ENCODE peak calls at places on chromosomes 13 and 19, in five cellular contexts. O, S, Z, U and B are unnamed samples.
A peak's percentile ranks its signal among the peaks of the same experiment; 100 is the strongest.

GRCh38 chr19:42693760-42694350 is 46.4 kb downstream of the PSG3 start:
- DNase-seq in S (peak; percentile 15), U (no peak), Z (no peak), O (no peak), B (no peak)

GRCh38 chr13:30743319-30744055 is 8.1 kb downstream of the ALOX5AP start:
- DNase-seq in Z (no peak), U (no peak), S (no peak), O (no peak), B (no peak)

GRCh38 chr13:48562296-48563066 is 29.6 kb upstream of the RCBTB2 start:
- DNase-seq in O (peak; percentile 41), U (no peak), S (no peak), Z (no peak), B (no peak)

GRCh38 chr13:67275351-67275989 is 45.3 kb upstream of the PCDH9 start:
- DNase-seq in U (no peak), S (no peak), Z (no peak), O (no peak), B (no peak)

GRCh38 chr13:108929532-108929931 is 300.1 kb downstream of the MYO16 start:
- DNase-seq in O (no peak), Z (no peak), S (no peak), U (no peak), B (no peak)

GRCh38 chr13:114019367-114019766 is 45.5 kb upstream of the C13orf46 start:
- DNase-seq in S (no peak), Z (no peak), U (peak; percentile 69), O (peak; percentile 32), B (no peak)

GRCh38 chr13:64371045-64371444 is 2859.1 kb downstream of the PCDH9 start:
- DNase-seq in Z (no peak), S (no peak), O (no peak), U (no peak), B (no peak)

GRCh38 chr19:4910594-4911273 is 1.4 kb downstream of the UHRF1 start:
- DNase-seq in O (no peak), Z (peak; percentile 10), U (no peak), S (peak; percentile 30), B (peak; percentile 39)

GRCh38 chr13:61727714-61728275 is 312.1 kb upstream of the PCDH20 start:
- DNase-seq in Z (no peak), O (no peak), U (no peak), S (no peak), B (no peak)

GRCh38 chr13:105412171-105412570 is 1123.3 kb downstream of the EFNB2 start:
- DNase-seq in U (no peak), O (no peak), Z (no peak), S (no peak), B (no peak)

GRCh38 chr13:20494656-20495055 is 31.0 kb downstream of the CRYL1 start:
- DNase-seq in S (no peak), Z (no peak), O (no peak), U (no peak), B (no peak)

GRCh38 chr19:5969476-5969875 is 8.5 kb downstream of the RANBP3 start:
- DNase-seq in Z (no peak), O (no peak), U (no peak), S (no peak), B (no peak)

GRCh38 chr13:113105032-113105993 is at the start of gene F7:
- DNase-seq in S (no peak), O (no peak), U (no peak), Z (no peak), B (no peak)

GRCh38 chr13:99425485-99426341 is 75.6 kb upstream of the TM9SF2 start:
- DNase-seq in U (peak; percentile 24), S (no peak), Z (peak; percentile 12), O (no peak), B (no peak)

GRCh38 chr19:5997371-5997770 is 19.4 kb upstream of the RANBP3 start:
- DNase-seq in S (no peak), O (no peak), Z (no peak), U (peak; percentile 59), B (no peak)

GRCh38 chr19:55550321-55550650 is 4.9 kb upstream of the SBK3 start:
- DNase-seq in S (no peak), U (no peak), Z (no peak), O (no peak), B (no peak)

GRCh38 chr19:38073806-38074685 is 150.0 kb downstream of the DPF1 start:
- DNase-seq in O (no peak), U (peak; percentile 76), Z (no peak), S (no peak), B (no peak)

GRCh38 chr19:1001538-1002166 is 1.4 kb downstream of the GRIN3B start:
- DNase-seq in U (peak; percentile 74), S (no peak), Z (no peak), O (peak; percentile 56), B (no peak)

GRCh38 chr19:52492201-52492960 is 35.1 kb upstream of the ZNF808 start:
- DNase-seq in S (no peak), U (peak; percentile 97), O (no peak), Z (no peak), B (no peak)

GRCh38 chr19:15180451-15181390 is 20.1 kb downstream of the NOTCH3 start:
- DNase-seq in O (no peak), U (peak; percentile 93), Z (no peak), S (no peak), B (no peak)

GRCh38 chr19:49324801-49325491 is at the start of gene SLC6A16:
- DNase-seq in O (no peak), Z (no peak), S (no peak), U (no peak), B (no peak)

GRCh38 chr19:46416077-46416709 is 2.8 kb upstream of the CCDC8 start:
- DNase-seq in S (peak; percentile 92), U (peak; percentile 95), O (no peak), Z (peak; percentile 74), B (peak; percentile 77)

GRCh38 chr13:72221276-72221962 is 354.4 kb upstream of the DACH1 start:
- DNase-seq in Z (no peak), O (no peak), S (no peak), U (peak; percentile 91), B (no peak)